ENCODE peak calls at places on chromosome 14, in six cellular contexts. V is K562, T is HCT116, Q is HepG2, H is GM12878, F is H1. K is an unnamed sample.

GRCh38 chr14:98231210-98231609 is 1040.8 kb downstream of the BCL11B start:
- DNase-seq in V (no peak), T (no peak), Q (no peak), H (no peak), F (no peak), K (no peak)

GRCh38 chr14:103311171-103311997 is 22.7 kb upstream of the EIF5 start:
- DNase-seq in V (no peak), T (no peak), Q (no peak), H (no peak), F (no peak), K (no peak)

GRCh38 chr14:102717211-102717610 is 60.0 kb upstream of the TRAF3 start:
- DNase-seq in V (peak), T (no peak), Q (no peak), H (no peak), F (peak), K (no peak)

GRCh38 chr14:93036652-93037341 is 78.9 kb downstream of the ITPK1 start:
- DNase-seq in V (no peak), T (no peak), Q (peak), H (no peak), F (no peak), K (no peak)

GRCh38 chr14:81509838-81510452 is 23.7 kb downstream of the SEL1L start:
- DNase-seq in V (no peak), T (no peak), Q (no peak), H (no peak), F (no peak), K (no peak)

GRCh38 chr14:68309631-68310030 is 483.2 kb downstream of the ZFP36L1 start:
- DNase-seq in V (no peak), T (no peak), Q (no peak), H (no peak), F (no peak), K (no peak)

GRCh38 chr14:34199585-34199984 is 248.7 kb upstream of the EGLN3 start:
- DNase-seq in V (no peak), T (no peak), Q (no peak), H (no peak), F (no peak), K (no peak)

GRCh38 chr14:94328196-94328595 is 5.1 kb upstream of the SERPINA6 start:
- DNase-seq in V (no peak), T (no peak), Q (no peak), H (no peak), F (peak), K (no peak)

GRCh38 chr14:71583246-71583645 is 349.0 kb upstream of the RGS6 start:
- DNase-seq in V (no peak), T (no peak), Q (no peak), H (no peak), F (no peak), K (no peak)

GRCh38 chr14:103107941-103108748 is 13.6 kb downstream of the EXOC3L4 start:
- DNase-seq in V (peak), T (no peak), Q (no peak), H (no peak), F (no peak), K (no peak)

GRCh38 chr14:105028251-105028927 is 7.5 kb upstream of the CDCA4 start:
- DNase-seq in V (no peak), T (no peak), Q (no peak), H (no peak), F (no peak), K (no peak)

GRCh38 chr14:104138098-104138890 is at the start of gene KIF26A:
- DNase-seq in V (no peak), T (peak), Q (no peak), H (no peak), F (peak), K (peak)

GRCh38 chr14:76181546-76181945 is 29.8 kb downstream of the GPATCH2L start:
- DNase-seq in V (no peak), T (no peak), Q (peak), H (no peak), F (no peak), K (no peak)

GRCh38 chr14:64645220-64645891 is 58.9 kb upstream of the PLEKHG3 start:
- DNase-seq in V (no peak), T (no peak), Q (peak), H (no peak), F (no peak), K (peak)

GRCh38 chr14:89276424-89276975 is 140.5 kb downstream of the FOXN3 start:
- DNase-seq in V (no peak), T (no peak), Q (no peak), H (peak), F (no peak), K (no peak)

GRCh38 chr14:104536942-104537612 is 42.5 kb upstream of the C14orf180 start:
- DNase-seq in V (no peak), T (peak), Q (no peak), H (no peak), F (no peak), K (no peak)

GRCh38 chr14:38012056-38012455 is 195.6 kb upstream of the SSTR1 start:
- DNase-seq in V (peak), T (no peak), Q (no peak), H (no peak), F (no peak), K (no peak)

GRCh38 chr14:104427126-104427851 is 152.3 kb upstream of the C14orf180 start:
- DNase-seq in V (no peak), T (no peak), Q (no peak), H (no peak), F (no peak), K (no peak)

GRCh38 chr14:63438065-63438757 is 105.0 kb downstream of the PPP2R5E start:
- DNase-seq in V (peak), T (peak), Q (peak), H (no peak), F (no peak), K (no peak)

GRCh38 chr14:75294649-75295033 is 16.0 kb downstream of the FOS start:
- DNase-seq in V (no peak), T (no peak), Q (no peak), H (no peak), F (no peak), K (peak)

GRCh38 chr14:61417890-61418455 is 96.6 kb downstream of the PRKCH start:
- DNase-seq in V (no peak), T (no peak), Q (no peak), H (no peak), F (no peak), K (no peak)

GRCh38 chr14:68255697-68256178 is 436.2 kb downstream of the RAD51B start:
- DNase-seq in V (no peak), T (no peak), Q (no peak), H (no peak), F (no peak), K (no peak)

GRCh38 chr14:74593241-74593985 is 18.6 kb downstream of the LTBP2 start:
- DNase-seq in V (no peak), T (no peak), Q (peak), H (no peak), F (no peak), K (no peak)

GRCh38 chr14:81344461-81345160 is 55.5 kb downstream of the STON2 start:
- DNase-seq in V (no peak), T (no peak), Q (no peak), H (no peak), F (no peak), K (no peak)

GRCh38 chr14:49861581-49861922 is 9.0 kb upstream of the NEMF start:
- DNase-seq in V (peak), T (no peak), Q (no peak), H (no peak), F (peak), K (peak)
- TF ChIP-seq ATF3 in V (no peak), T (no peak), Q (no peak), H (no peak), F (no peak), K (no peak)

DNA sequence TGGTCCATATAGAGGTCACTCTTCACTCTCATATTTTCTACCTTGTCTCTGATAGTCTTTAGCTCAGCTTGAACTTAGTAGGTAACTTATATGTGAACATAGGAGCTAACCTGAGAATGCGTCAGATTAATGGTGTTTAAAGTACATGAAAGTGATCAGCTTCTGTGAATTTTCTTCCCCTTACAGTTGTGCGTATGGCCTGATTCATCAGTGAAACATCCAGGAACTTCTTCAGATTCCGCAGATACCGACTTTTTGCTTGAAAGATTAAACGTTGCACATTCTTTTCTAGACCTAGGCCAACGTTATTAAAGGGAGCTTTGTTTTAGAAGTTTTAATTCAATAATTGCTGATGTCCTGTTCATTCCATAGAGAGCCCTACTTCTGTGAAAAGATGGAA is 1945.1 kb upstream of the SEL1L start:
- DNase-seq in V (no peak), T (no peak), Q (no peak), H (no peak), F (no peak), K (no peak)
- TF ChIP-seq ATF3 in V (no peak), T (no peak), Q (no peak), H (no peak), F (no peak), K (no peak)

GRCh38 chr14:39035336-39035735 is 67.7 kb downstream of the SEC23A start:
- DNase-seq in V (no peak), T (no peak), Q (no peak), H (no peak), F (no peak), K (no peak)

GRCh38 chr14:39030209-39030608 is 72.8 kb downstream of the SEC23A start:
- DNase-seq in V (no peak), T (no peak), Q (no peak), H (no peak), F (no peak), K (no peak)

GRCh38 chr14:39034481-39035296 is 68.3 kb downstream of the SEC23A start:
- DNase-seq in V (peak), T (no peak), Q (peak), H (no peak), F (no peak), K (peak)

GRCh38 chr14:39036760-39037159 is 66.3 kb downstream of the SEC23A start:
- DNase-seq in V (no peak), T (no peak), Q (no peak), H (no peak), F (no peak), K (no peak)

DNA sequence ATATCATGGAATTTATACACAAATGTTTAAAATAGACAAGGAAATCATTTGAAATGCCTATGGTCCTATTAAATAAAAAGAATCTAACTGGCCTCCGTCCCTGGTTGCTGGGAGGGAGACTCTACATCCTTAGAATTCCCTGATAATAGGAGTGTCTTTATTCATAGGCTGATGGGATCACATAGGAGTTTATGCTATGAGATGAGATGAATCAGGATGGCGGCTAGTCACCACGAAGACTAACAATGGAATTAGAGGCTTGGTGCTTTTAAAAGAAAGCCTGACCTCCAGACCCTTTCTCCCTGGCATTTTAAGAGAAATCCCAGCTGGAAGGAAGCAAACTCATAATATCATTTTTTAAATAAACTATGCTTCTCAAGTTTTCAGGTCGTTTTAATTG is 69.7 kb downstream of the SEC23A start:
- DNase-seq in V (no peak), T (no peak), Q (no peak), H (no peak), F (no peak), K (no peak)
- TF ChIP-seq ATF3 in V (no peak), T (no peak), Q (no peak), H (no peak), F (no peak), K (no peak)

GRCh38 chr14:101358726-101359125 is 202.6 kb upstream of the DIO3 start:
- DNase-seq in V (no peak), T (no peak), Q (no peak), H (no peak), F (no peak), K (no peak)
- TF ChIP-seq ATF3 in V (no peak), T (no peak), Q (no peak), H (no peak), F (no peak), K (no peak)

GRCh38 chr14:96754845-96755184 is 42.4 kb upstream of the VRK1 start:
- DNase-seq in V (no peak), T (no peak), Q (no peak), H (no peak), F (no peak), K (peak)

GRCh38 chr14:96752594-96752993 is 44.6 kb upstream of the VRK1 start:
- DNase-seq in V (no peak), T (no peak), Q (no peak), H (no peak), F (no peak), K (no peak)

GRCh38 chr14:96756745-96757144 is 40.4 kb upstream of the VRK1 start:
- DNase-seq in V (peak), T (no peak), Q (no peak), H (no peak), F (no peak), K (no peak)

GRCh38 chr14:96752156-96752555 is 45.0 kb upstream of the VRK1 start:
- DNase-seq in V (no peak), T (no peak), Q (no peak), H (no peak), F (no peak), K (no peak)

DNA sequence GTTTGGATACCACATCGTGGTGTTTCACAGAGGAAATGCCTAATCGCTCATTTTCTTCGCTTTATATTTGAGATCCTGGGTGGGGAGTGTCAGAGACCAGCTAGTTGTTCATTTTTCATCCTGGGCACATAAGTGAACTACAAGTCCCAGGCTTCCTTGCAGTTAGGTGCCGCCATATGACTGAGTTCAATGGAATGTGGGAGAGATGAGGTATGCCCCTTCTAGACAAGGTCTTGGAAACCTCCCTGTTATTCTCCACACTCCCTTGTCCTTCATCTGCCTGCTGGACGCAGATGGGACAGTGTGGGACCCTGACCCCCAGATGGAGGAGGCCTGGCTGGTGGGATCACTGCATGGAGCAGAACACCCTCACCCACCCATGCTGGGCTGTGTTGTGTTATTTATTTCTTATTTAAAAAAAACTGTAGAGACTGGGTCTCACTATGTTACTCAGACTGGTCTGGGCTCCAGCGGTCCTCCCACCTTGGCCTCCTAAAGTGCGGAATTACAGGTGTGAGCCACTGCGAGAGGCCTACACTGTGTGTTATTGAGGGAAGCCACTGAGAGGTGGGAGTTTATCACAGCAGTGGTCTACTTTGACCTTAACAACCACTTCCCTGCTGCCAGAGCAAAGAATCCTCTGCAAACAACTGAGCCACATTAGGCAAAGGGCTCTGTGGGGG is 42.9 kb upstream of the VRK1 start:
- DNase-seq in V (no peak), T (no peak), Q (no peak), H (no peak), F (no peak), K (no peak)
- TF ChIP-seq ATF3 in V (no peak), T (no peak), Q (no peak), H (no peak), F (no peak), K (no peak)

DNA sequence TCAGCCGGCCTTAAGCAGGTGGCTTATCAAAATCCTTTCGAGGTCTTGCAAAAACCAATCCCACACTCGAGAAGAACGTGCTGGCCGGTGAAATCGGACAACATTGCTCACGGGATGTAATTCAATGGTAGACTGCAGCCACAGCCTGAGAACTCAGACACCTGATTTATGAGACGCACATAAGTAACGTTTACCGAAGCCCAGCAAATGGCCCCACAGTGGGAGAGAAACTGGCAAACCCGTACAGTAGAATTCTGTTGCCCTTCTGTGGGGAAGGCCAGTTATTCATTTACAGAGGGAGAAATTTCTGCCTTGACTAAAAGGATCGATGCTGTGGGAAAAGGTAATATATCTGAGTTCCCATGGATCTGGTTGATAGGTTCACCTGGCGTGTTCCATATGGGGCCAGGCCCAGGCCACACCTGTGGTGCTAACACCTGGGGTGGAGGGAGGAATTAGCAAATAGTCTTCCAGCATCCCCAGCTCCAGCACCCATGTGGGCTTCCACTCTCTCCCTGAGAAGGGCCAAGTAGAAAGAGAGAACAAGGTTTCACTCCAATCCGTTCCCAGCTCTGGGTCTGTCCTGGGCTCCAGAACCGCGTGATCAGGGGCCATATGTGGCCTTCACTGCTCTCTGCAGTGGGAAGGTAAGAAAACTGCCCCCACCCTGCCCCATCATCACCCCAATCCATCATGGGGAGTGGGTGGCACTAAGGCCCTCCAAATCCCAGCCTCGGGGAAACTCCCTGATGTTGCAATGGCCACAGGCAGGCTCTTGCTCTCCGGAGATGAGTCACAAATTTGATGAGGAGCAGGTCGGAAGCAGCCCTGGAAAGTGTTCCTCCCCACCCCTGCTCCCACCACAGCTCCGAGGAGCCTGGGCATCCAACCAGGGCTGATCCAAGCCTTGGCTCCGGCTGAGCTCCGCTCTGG is 12.7 kb downstream of the BDKRB1 start:
- DNase-seq in V (no peak), T (no peak), Q (no peak), H (no peak), F (peak), K (no peak)
- TF ChIP-seq ATF3 in V (no peak), T (no peak), Q (no peak), H (no peak), F (no peak), K (no peak)

GRCh38 chr14:23054000-23054811 is 3.1 kb downstream of the CDH24 start:
- DNase-seq in V (peak), T (no peak), Q (no peak), H (no peak), F (no peak), K (peak)
- TF ChIP-seq ATF3 in V (no peak), T (no peak), Q (no peak), H (no peak), F (no peak), K (no peak)

DNA sequence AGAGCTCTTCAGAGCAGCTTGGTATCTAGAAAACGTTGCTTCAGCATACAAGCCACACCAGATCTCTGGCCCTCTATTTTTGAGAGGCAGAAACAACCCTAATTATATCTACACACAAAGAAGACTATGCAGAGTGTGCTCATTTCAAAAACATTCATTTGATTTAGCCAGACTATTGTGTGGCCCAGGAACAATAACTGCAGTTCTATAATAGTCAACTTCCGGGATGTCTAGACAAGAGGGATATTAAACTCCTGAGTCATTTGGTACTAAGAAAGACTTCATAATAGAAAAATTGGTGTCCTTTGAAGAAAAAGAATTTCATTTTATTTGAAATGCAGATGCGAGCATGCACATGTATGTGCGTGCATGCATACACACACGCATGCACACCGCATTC is 153.8 kb downstream of the PELI2 start:
- DNase-seq in V (no peak), T (no peak), Q (no peak), H (no peak), F (no peak), K (no peak)
- TF ChIP-seq ATF3 in V (no peak), T (no peak), Q (no peak), H (no peak), F (no peak), K (no peak)

K was measured in WTC11.